ENCODE peak calls at places on chromosomes 2 and 18, in ten cellular contexts. One of them, this sample, is unnamed.

GRCh38 chr2:23658466-23658942 is 268.4 kb downstream of the ATAD2B start:
- DNase-seq in right atrium auricular region: no peak
- DNase-seq in ovary: no peak
- DNase-seq in keratinocyte: no peak
- DNase-seq in lower lobe of right lung: no peak
- DNase-seq in colonic mucosa: peak; percentile 25
- DNase-seq in adrenal gland: peak; percentile 73
- DNase-seq in testis: no peak
- DNase-seq in cardiac muscle cell: no peak
- DNase-seq in uterus: no peak
- DNase-seq in this sample: no peak

GRCh38 chr2:57497489-57498096 is 549.0 kb upstream of the VRK2 start:
- DNase-seq in keratinocyte: no peak
- DNase-seq in right atrium auricular region: no peak
- DNase-seq in adrenal gland: peak; percentile 81
- DNase-seq in ovary: no peak
- DNase-seq in colonic mucosa: peak; percentile 34
- DNase-seq in uterus: peak; percentile 18
- DNase-seq in cardiac muscle cell: peak; percentile 78
- DNase-seq in testis: peak; percentile 68
- DNase-seq in lower lobe of right lung: peak; percentile 41
- DNase-seq in this sample: no peak

GRCh38 chr2:62267687-62268086 is 71.8 kb downstream of the B3GNT2 start:
- DNase-seq in colonic mucosa: no peak
- DNase-seq in keratinocyte: no peak
- DNase-seq in cardiac muscle cell: no peak
- DNase-seq in adrenal gland: no peak
- DNase-seq in right atrium auricular region: no peak
- DNase-seq in testis: no peak
- DNase-seq in ovary: no peak
- DNase-seq in lower lobe of right lung: no peak
- DNase-seq in uterus: no peak
- DNase-seq in this sample: no peak

GRCh38 chr18:48254077-48254602 is 155.0 kb downstream of the ZBTB7C start:
- DNase-seq in testis: peak; percentile 20
- DNase-seq in cardiac muscle cell: no peak
- DNase-seq in colonic mucosa: no peak
- DNase-seq in adrenal gland: no peak
- DNase-seq in uterus: no peak
- DNase-seq in keratinocyte: no peak
- DNase-seq in ovary: no peak
- DNase-seq in right atrium auricular region: no peak
- DNase-seq in lower lobe of right lung: no peak
- DNase-seq in this sample: no peak

GRCh38 chr18:525066-525797 is 24.7 kb upstream of the COLEC12 start:
- DNase-seq in colonic mucosa: no peak
- DNase-seq in uterus: no peak
- DNase-seq in cardiac muscle cell: no peak
- DNase-seq in adrenal gland: no peak
- DNase-seq in ovary: no peak
- DNase-seq in testis: no peak
- DNase-seq in keratinocyte: no peak
- DNase-seq in lower lobe of right lung: no peak
- DNase-seq in right atrium auricular region: no peak
- DNase-seq in this sample: no peak

GRCh38 chr2:71829008-71829407 is 318.7 kb downstream of the CYP26B1 start:
- DNase-seq in ovary: no peak
- DNase-seq in colonic mucosa: no peak
- DNase-seq in adrenal gland: no peak
- DNase-seq in uterus: no peak
- DNase-seq in cardiac muscle cell: no peak
- DNase-seq in right atrium auricular region: no peak
- DNase-seq in lower lobe of right lung: no peak
- DNase-seq in testis: no peak
- DNase-seq in keratinocyte: no peak
- DNase-seq in this sample: no peak

GRCh38 chr2:196173505-196173904 is 2.1 kb upstream of the STK17B start:
- DNase-seq in cardiac muscle cell: no peak
- DNase-seq in testis: no peak
- DNase-seq in uterus: no peak
- DNase-seq in colonic mucosa: no peak
- DNase-seq in ovary: no peak
- DNase-seq in right atrium auricular region: no peak
- DNase-seq in adrenal gland: no peak
- DNase-seq in lower lobe of right lung: no peak
- DNase-seq in keratinocyte: no peak
- DNase-seq in this sample: no peak

GRCh38 chr2:231769170-231770136 is 11.6 kb downstream of the PDE6D start:
- DNase-seq in lower lobe of right lung: no peak
- DNase-seq in keratinocyte: no peak
- DNase-seq in testis: no peak
- DNase-seq in adrenal gland: no peak
- DNase-seq in colonic mucosa: no peak
- DNase-seq in cardiac muscle cell: no peak
- DNase-seq in right atrium auricular region: no peak
- DNase-seq in ovary: no peak
- DNase-seq in uterus: no peak
- DNase-seq in this sample: no peak

GRCh38 chr2:217714268-217714643 is 288.5 kb downstream of the TNS1 start:
- DNase-seq in keratinocyte: no peak
- DNase-seq in uterus: peak; percentile 46
- DNase-seq in testis: peak; percentile 62
- DNase-seq in colonic mucosa: no peak
- DNase-seq in adrenal gland: peak; percentile 84
- DNase-seq in ovary: no peak
- DNase-seq in right atrium auricular region: peak; percentile 81
- DNase-seq in cardiac muscle cell: no peak
- DNase-seq in lower lobe of right lung: peak; percentile 64
- DNase-seq in this sample: peak; percentile 81

GRCh38 chr18:13377496-13377895 is 158.9 kb downstream of the LDLRAD4 start:
- DNase-seq in cardiac muscle cell: no peak
- DNase-seq in ovary: no peak
- DNase-seq in adrenal gland: peak; percentile 64
- DNase-seq in lower lobe of right lung: no peak
- DNase-seq in testis: no peak
- DNase-seq in colonic mucosa: no peak
- DNase-seq in keratinocyte: no peak
- DNase-seq in uterus: no peak
- DNase-seq in right atrium auricular region: peak; percentile 64
- DNase-seq in this sample: peak; percentile 69

GRCh38 chr2:110865188-110865587 is 132.8 kb downstream of the ACOXL start:
- DNase-seq in ovary: no peak
- DNase-seq in uterus: no peak
- DNase-seq in colonic mucosa: no peak
- DNase-seq in lower lobe of right lung: no peak
- DNase-seq in adrenal gland: no peak
- DNase-seq in testis: no peak
- DNase-seq in right atrium auricular region: no peak
- DNase-seq in cardiac muscle cell: no peak
- DNase-seq in keratinocyte: no peak
- DNase-seq in this sample: no peak

GRCh38 chr2:181578829-181579228 is 78.1 kb downstream of the CERKL start:
- DNase-seq in ovary: no peak
- DNase-seq in testis: no peak
- DNase-seq in adrenal gland: no peak
- DNase-seq in uterus: no peak
- DNase-seq in right atrium auricular region: no peak
- DNase-seq in colonic mucosa: no peak
- DNase-seq in lower lobe of right lung: no peak
- DNase-seq in keratinocyte: no peak
- DNase-seq in cardiac muscle cell: no peak
- DNase-seq in this sample: no peak

GRCh38 chr2:38215993-38216392 is 140.0 kb upstream of the CYP1B1 start:
- DNase-seq in keratinocyte: no peak
- DNase-seq in right atrium auricular region: no peak
- DNase-seq in ovary: no peak
- DNase-seq in adrenal gland: no peak
- DNase-seq in uterus: no peak
- DNase-seq in testis: no peak
- DNase-seq in lower lobe of right lung: no peak
- DNase-seq in colonic mucosa: no peak
- DNase-seq in cardiac muscle cell: no peak
- DNase-seq in this sample: no peak

GRCh38 chr2:38560092-38560491 is 42.6 kb downstream of the HNRNPLL start:
- DNase-seq in keratinocyte: no peak
- DNase-seq in colonic mucosa: peak; percentile 30
- DNase-seq in adrenal gland: no peak
- DNase-seq in right atrium auricular region: no peak
- DNase-seq in cardiac muscle cell: no peak
- DNase-seq in ovary: no peak
- DNase-seq in lower lobe of right lung: no peak
- DNase-seq in uterus: no peak
- DNase-seq in testis: no peak
- DNase-seq in this sample: no peak

GRCh38 chr2:128473175-128474013 is 154.7 kb upstream of the HS6ST1 start:
- DNase-seq in testis: peak; percentile 23
- DNase-seq in keratinocyte: no peak
- DNase-seq in uterus: no peak
- DNase-seq in cardiac muscle cell: no peak
- DNase-seq in colonic mucosa: peak; percentile 38
- DNase-seq in ovary: no peak
- DNase-seq in right atrium auricular region: peak; percentile 64
- DNase-seq in adrenal gland: peak; percentile 58
- DNase-seq in lower lobe of right lung: peak; percentile 61
- DNase-seq in this sample: peak; percentile 72

GRCh38 chr18:48136544-48137353 is 206.3 kb upstream of the SMAD2 start:
- DNase-seq in right atrium auricular region: no peak
- DNase-seq in uterus: peak; percentile 27
- DNase-seq in ovary: peak; percentile 56
- DNase-seq in testis: no peak
- DNase-seq in adrenal gland: no peak
- DNase-seq in lower lobe of right lung: peak; percentile 62
- DNase-seq in colonic mucosa: peak; percentile 68
- DNase-seq in keratinocyte: no peak
- DNase-seq in cardiac muscle cell: peak; percentile 28
- DNase-seq in this sample: no peak

GRCh38 chr18:45050712-45051639 is 370.3 kb downstream of the SETBP1 start:
- DNase-seq in ovary: no peak
- DNase-seq in right atrium auricular region: no peak
- DNase-seq in cardiac muscle cell: no peak
- DNase-seq in adrenal gland: no peak
- DNase-seq in uterus: no peak
- DNase-seq in keratinocyte: no peak
- DNase-seq in colonic mucosa: no peak
- DNase-seq in testis: no peak
- DNase-seq in lower lobe of right lung: no peak
- DNase-seq in this sample: no peak

DNA sequence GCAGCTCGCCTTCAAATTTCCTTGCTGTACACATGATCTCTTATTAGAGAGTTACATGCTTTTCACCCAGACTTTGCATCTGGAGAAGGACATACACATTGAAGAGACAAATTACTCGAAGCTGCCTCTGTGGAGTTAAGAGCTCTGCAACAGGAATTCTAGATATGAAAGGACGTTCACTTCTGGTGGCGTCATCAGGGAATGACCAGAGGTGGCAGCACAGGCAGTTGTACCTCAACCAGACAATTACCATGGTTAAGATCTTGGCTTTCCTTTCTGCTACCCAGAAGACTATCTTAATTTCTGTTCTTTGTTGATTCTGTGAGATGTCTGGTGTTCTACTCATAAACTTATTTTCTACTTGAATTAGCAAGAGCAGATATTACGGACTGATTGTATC is 39.1 kb upstream of the MC4R start:
- DNase-seq in lower lobe of right lung: no peak
- DNase-seq in right atrium auricular region: no peak
- DNase-seq in keratinocyte: no peak
- DNase-seq in cardiac muscle cell: peak; percentile 9
- DNase-seq in testis: no peak
- DNase-seq in ovary: no peak
- DNase-seq in colonic mucosa: no peak
- DNase-seq in uterus: no peak
- DNase-seq in adrenal gland: no peak
- DNase-seq in this sample: no peak
- TF ChIP-seq CTCF in lower lobe of right lung: no peak
- TF ChIP-seq CTCF in right atrium auricular region: no peak
- TF ChIP-seq CTCF in keratinocyte: peak; percentile 13
- TF ChIP-seq CTCF in cardiac muscle cell: no peak
- TF ChIP-seq CTCF in testis: no peak
- TF ChIP-seq CTCF in ovary: no peak
- TF ChIP-seq CTCF in colonic mucosa: no peak
- TF ChIP-seq CTCF in uterus: no peak
- TF ChIP-seq CTCF in adrenal gland: no peak
- TF ChIP-seq CTCF in this sample: no peak

GRCh38 chr2:105790467-105791118 is 45.9 kb downstream of the NCK2 start:
- DNase-seq in ovary: no peak
- DNase-seq in adrenal gland: no peak
- DNase-seq in uterus: no peak
- DNase-seq in right atrium auricular region: no peak
- DNase-seq in keratinocyte: peak; percentile 64
- DNase-seq in cardiac muscle cell: no peak
- DNase-seq in lower lobe of right lung: no peak
- DNase-seq in colonic mucosa: peak; percentile 84
- DNase-seq in testis: no peak
- DNase-seq in this sample: no peak
- H3K27ac ChIP-seq in ovary: no peak overlapping the region
- H3K27ac ChIP-seq in adrenal gland: no peak overlapping the region
- H3K27ac ChIP-seq in uterus: peak overlapping the region; percentile 50
- H3K27ac ChIP-seq in right atrium auricular region: peak overlapping the region; percentile 36
- H3K27ac ChIP-seq in keratinocyte: peak overlapping the region; percentile 70
- H3K27ac ChIP-seq in cardiac muscle cell: no peak overlapping the region
- H3K27ac ChIP-seq in lower lobe of right lung: no peak overlapping the region
- H3K27ac ChIP-seq in colonic mucosa: peak overlapping the region; percentile 13
- H3K27ac ChIP-seq in testis: no peak overlapping the region
- H3K27ac ChIP-seq in this sample: peak overlapping the region; percentile 68

DNA sequence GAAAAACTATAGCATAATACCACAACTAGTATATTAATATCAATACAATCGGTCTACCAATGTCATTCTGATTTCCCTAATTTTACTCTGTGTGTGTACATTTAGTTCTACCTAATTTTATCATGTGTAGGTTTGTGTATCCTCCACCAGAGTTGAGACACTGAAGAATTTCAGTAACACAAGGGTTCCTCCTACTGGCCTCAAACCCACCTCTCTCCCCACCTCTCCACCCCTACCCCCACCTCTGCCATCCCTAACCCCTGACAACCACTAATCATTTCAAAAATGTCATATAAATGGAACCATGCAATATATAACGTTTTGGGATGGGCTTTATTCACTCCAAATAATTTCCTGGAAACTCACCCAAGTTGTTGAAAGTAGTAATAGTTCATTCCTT is 117.9 kb downstream of the LYPD6 start:
- DNase-seq in keratinocyte: no peak
- DNase-seq in right atrium auricular region: no peak
- DNase-seq in uterus: no peak
- DNase-seq in adrenal gland: no peak
- DNase-seq in cardiac muscle cell: no peak
- DNase-seq in testis: no peak
- DNase-seq in colonic mucosa: no peak
- DNase-seq in lower lobe of right lung: no peak
- DNase-seq in ovary: no peak
- DNase-seq in this sample: no peak
- TF ChIP-seq CTCF in keratinocyte: no peak
- TF ChIP-seq CTCF in right atrium auricular region: no peak
- TF ChIP-seq CTCF in uterus: no peak
- TF ChIP-seq CTCF in adrenal gland: no peak
- TF ChIP-seq CTCF in cardiac muscle cell: no peak
- TF ChIP-seq CTCF in testis: no peak
- TF ChIP-seq CTCF in colonic mucosa: no peak
- TF ChIP-seq CTCF in lower lobe of right lung: no peak
- TF ChIP-seq CTCF in ovary: no peak
- TF ChIP-seq CTCF in this sample: no peak

GRCh38 chr2:60555066-60555793 is 1.8 kb upstream of the BCL11A start:
- DNase-seq in ovary: peak; percentile 44
- DNase-seq in lower lobe of right lung: peak; percentile 69
- DNase-seq in keratinocyte: no peak
- DNase-seq in colonic mucosa: peak; percentile 83
- DNase-seq in cardiac muscle cell: peak; percentile 82
- DNase-seq in testis: peak; percentile 54
- DNase-seq in adrenal gland: peak; percentile 74
- DNase-seq in uterus: peak; percentile 34
- DNase-seq in right atrium auricular region: no peak
- DNase-seq in this sample: no peak
- H3K27ac ChIP-seq in ovary: no peak overlapping the region
- H3K27ac ChIP-seq in lower lobe of right lung: no peak overlapping the region
- H3K27ac ChIP-seq in keratinocyte: peak overlapping the region; percentile 29
- H3K27ac ChIP-seq in colonic mucosa: peak overlapping the region; percentile 79
- H3K27ac ChIP-seq in cardiac muscle cell: no peak overlapping the region
- H3K27ac ChIP-seq in testis: no peak overlapping the region
- H3K27ac ChIP-seq in adrenal gland: no peak overlapping the region
- H3K27ac ChIP-seq in uterus: no peak overlapping the region
- H3K27ac ChIP-seq in right atrium auricular region: peak overlapping the region; percentile 51
- H3K27ac ChIP-seq in this sample: no peak overlapping the region